ENCODE peak calls at places on chromosomes 1 and 21, in five cellular contexts. P is choroid plexus epithelial cell, A is COR-L47, W is transverse colon, L is stomach. K is an unnamed sample.

GRCh38 chr1:216140650-216141547 is 282.3 kb downstream of the USH2A start:
- DNase-seq in P (peak), A (peak), W (no peak), L (no peak), K (no peak)

GRCh38 chr1:58587667-58588066 is 10.6 kb upstream of the TACSTD2 start:
- DNase-seq in P (no peak), A (no peak), W (no peak), L (no peak), K (no peak)

GRCh38 chr21:15437873-15438272 is 291.9 kb upstream of the USP25 start:
- DNase-seq in P (peak), A (no peak), W (no peak), L (no peak), K (no peak)

GRCh38 chr1:205199090-205199930 is 12.2 kb downstream of the DSTYK start:
- DNase-seq in P (peak), A (no peak), W (no peak), L (no peak), K (no peak)

GRCh38 chr1:178038372-178038771 is 55.5 kb upstream of the RASAL2 start:
- DNase-seq in P (no peak), A (no peak), W (no peak), L (no peak), K (no peak)

GRCh38 chr1:151287767-151288500 is 5.8 kb downstream of the ZNF687 start:
- DNase-seq in P (no peak), A (no peak), W (no peak), L (no peak), K (no peak)

GRCh38 chr1:203147376-203147775 is 19.9 kb downstream of the ADORA1 start:
- DNase-seq in P (no peak), A (no peak), W (no peak), L (no peak), K (no peak)

GRCh38 chr21:45256021-45256911 is 31.4 kb downstream of the POFUT2 start:
- DNase-seq in P (no peak), A (no peak), W (no peak), L (no peak), K (no peak)

GRCh38 chr1:157154291-157154690 is 16.1 kb upstream of the ETV3 start:
- DNase-seq in P (no peak), A (no peak), W (no peak), L (no peak), K (no peak)

GRCh38 chr1:203636306-203636705 is 9.7 kb downstream of the ATP2B4 start:
- DNase-seq in P (no peak), A (no peak), W (no peak), L (no peak), K (no peak)

GRCh38 chr1:239527046-239527693 is 140.8 kb downstream of the CHRM3 start:
- DNase-seq in P (no peak), A (no peak), W (no peak), L (no peak), K (no peak)

GRCh38 chr1:211632808-211633522 is 42.5 kb downstream of the NEK2 start:
- DNase-seq in P (peak), A (no peak), W (no peak), L (no peak), K (no peak)